ENCODE peak calls at places on chromosomes 7 and 10, in four cellular contexts. Y is choroid plexus epithelial cell, D is uterus, R is foreskin fibroblast. T is an unnamed sample.

GRCh38 chr10:127903789-127904188 is 3.1 kb upstream of the PTPRE start:
- DNase-seq in Y (no peak), D (no peak), R (no peak), T (no peak)

GRCh38 chr10:129800796-129801340 is 163.2 kb downstream of the EBF3 start:
- DNase-seq in Y (no peak), D (no peak), R (no peak), T (no peak)

GRCh38 chr7:98355250-98355538 is 45.7 kb downstream of the BAIAP2L1 start:
- DNase-seq in Y (no peak), D (no peak), R (no peak), T (no peak)

GRCh38 chr10:62985807-62986525 is 147.2 kb upstream of the NRBF2 start:
- DNase-seq in Y (no peak), D (no peak), R (no peak), T (no peak)

GRCh38 chr7:155220881-155221280 is 76.8 kb upstream of the INSIG1 start:
- DNase-seq in Y (no peak), D (no peak), R (no peak), T (no peak)

GRCh38 chr10:70418229-70418628 is 14.3 kb downstream of the EIF4EBP2 start:
- DNase-seq in Y (peak; percentile 73), D (no peak), R (peak; percentile 50), T (no peak)

GRCh38 chr10:5812283-5813090 is 747 bp downstream of the GDI2 start:
- DNase-seq in Y (peak; percentile 16), D (peak; percentile 52), R (no peak), T (peak; percentile 59)

GRCh38 chr7:146960747-146961416 is 844.3 kb downstream of the CNTNAP2 start:
- DNase-seq in Y (no peak), D (no peak), R (no peak), T (no peak)

GRCh38 chr7:36526720-36527548 is 137.3 kb downstream of the ANLN start:
- DNase-seq in Y (peak; percentile 77), D (no peak), R (peak; percentile 40), T (no peak)

GRCh38 chr7:96599288-96599936 is 110.2 kb downstream of the SEM1 start:
- DNase-seq in Y (no peak), D (no peak), R (no peak), T (no peak)

GRCh38 chr7:96591159-96591899 is 118.3 kb downstream of the SEM1 start:
- DNase-seq in Y (no peak), D (no peak), R (no peak), T (no peak)

GRCh38 chr7:96598421-96598820 is 111.2 kb downstream of the SEM1 start:
- DNase-seq in Y (no peak), D (no peak), R (no peak), T (no peak)

GRCh38 chr7:96591900-96592676 is 117.6 kb downstream of the SEM1 start:
- DNase-seq in Y (no peak), D (no peak), R (no peak), T (no peak)

GRCh38 chr7:96596120-96596826 is 113.4 kb downstream of the SEM1 start:
- DNase-seq in Y (peak; percentile 11), D (no peak), R (no peak), T (no peak)
- TF ChIP-seq CTCF in Y (peak; percentile 9), D (no peak), R (no peak), T (no peak)

DNA sequence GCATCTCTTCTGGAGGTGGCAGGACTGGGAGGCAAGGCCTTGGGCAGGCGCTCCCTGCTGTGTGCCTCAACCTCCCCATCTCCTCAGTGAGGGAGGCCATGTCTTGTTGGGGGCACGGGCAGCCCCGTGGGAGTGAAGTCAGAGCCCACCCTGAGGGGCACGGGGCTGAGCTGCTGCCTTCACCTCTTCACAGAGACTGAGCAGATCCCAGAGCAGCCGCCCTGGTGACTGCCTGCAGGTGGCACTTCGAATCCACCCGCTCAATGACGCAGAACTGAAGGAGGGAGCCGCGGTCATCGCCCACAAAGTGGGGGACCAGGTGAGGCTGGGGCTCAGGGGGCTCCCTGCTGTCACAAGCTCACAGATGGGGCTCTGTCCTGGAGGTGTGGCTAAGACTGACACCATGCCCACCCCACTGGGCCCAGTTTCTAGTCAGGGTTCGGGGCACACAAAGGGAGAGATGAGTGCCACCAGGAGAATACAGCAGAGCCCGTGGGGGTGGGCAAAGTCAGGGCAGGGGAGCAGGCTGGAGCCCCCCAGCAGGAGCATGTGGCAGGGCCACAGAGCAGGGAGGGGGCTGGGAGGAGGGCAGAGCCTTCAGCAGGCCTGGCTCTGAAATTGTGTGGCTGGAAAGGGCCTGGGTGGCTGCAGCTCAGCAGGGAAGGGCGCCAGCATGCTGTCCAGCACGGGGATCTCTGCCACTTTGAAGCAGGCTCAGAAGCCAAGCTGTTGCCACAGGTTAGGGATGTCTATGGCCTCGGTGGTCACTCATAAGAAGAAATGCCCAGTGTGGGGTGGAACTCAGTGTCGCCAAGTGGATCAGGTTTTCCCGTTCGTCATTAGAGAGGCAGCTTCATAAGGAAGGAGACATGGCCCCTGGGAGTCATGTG is 18.8 kb upstream of the CHST12 start:
- DNase-seq in Y (no peak), D (no peak), R (no peak), T (no peak)
- TF ChIP-seq CTCF in Y (peak; percentile 32), D (no peak), R (no peak), T (no peak)

GRCh38 chr10:68981074-68981473 is 7.5 kb upstream of the KIFBP start:
- DNase-seq in Y (peak; percentile 56), D (no peak), R (no peak), T (no peak)
- TF ChIP-seq CTCF in Y (peak; percentile 56), D (no peak), R (peak; percentile 17), T (no peak)

DNA sequence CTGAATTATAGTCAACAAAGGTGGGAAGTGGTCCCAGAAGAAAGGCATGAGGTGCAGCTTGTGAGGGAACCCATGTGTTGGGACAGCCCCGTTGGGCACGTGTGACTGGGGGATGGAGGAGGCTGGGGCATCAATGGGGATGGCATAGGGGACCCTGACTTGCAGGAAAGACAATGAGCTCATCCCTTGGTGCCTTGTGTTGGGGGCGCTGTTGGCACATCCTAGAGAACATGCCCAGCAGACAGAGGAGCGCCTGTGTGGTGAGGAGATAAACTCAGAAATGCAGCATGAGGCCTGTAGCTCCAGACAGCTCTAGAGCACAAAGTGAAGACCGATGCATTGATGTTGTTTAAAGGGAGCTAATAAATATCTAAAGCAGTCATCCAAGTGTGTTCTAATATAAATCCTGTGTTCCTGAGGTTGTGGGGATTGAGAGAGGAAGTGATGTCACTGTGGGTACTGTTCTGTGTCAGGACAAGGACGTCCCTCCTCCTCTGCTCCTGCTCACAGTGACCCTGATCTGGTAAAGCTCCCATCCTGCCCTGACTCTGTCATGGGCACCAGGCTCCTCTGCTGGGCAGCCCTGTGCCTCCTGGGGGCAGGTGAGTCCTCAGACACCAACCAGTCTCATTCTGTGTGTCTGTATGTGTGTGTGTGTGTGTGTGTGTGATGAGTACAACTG is 126.1 kb upstream of the PRSS58 start:
- DNase-seq in Y (no peak), D (no peak), R (no peak), T (no peak)
- TF ChIP-seq CTCF in Y (no peak), D (no peak), R (no peak), T (no peak)